ENCODE peak calls at places on chromosomes 11 and 22, in seven cellular contexts. T is endothelial cell of umbilical vein, Z is prostate gland, K is thyroid gland, U is breast epithelium, A is tibial nerve, F is transverse colon. N is an unnamed sample. For H3K36me3, the result is how much of the 10 kb centered on the place peaks cover.

GRCh38 chr22:30823015-30823370 is 128.3 kb downstream of the OSBP2 start:
- DNase-seq in T (no peak), Z (no peak), K (no peak), U (no peak), A (no peak), F (no peak), N (no peak)

GRCh38 chr11:112656772-112657428 is 304.3 kb upstream of the NCAM1 start:
- DNase-seq in T (no peak), Z (no peak), K (no peak), U (no peak), A (no peak), F (no peak), N (no peak)

GRCh38 chr11:126631399-126631798 is 275.9 kb downstream of the ST3GAL4 start:
- DNase-seq in T (no peak), Z (no peak), K (no peak), U (no peak), A (no peak), F (no peak), N (no peak)

GRCh38 chr22:44658371-44658953 is 43.5 kb upstream of the PRR5 start:
- DNase-seq in T (peak), Z (no peak), K (peak), U (no peak), A (no peak), F (peak), N (peak)

GRCh38 chr11:12704049-12704448 is 29.8 kb downstream of the TEAD1 start:
- DNase-seq in T (peak), Z (no peak), K (no peak), U (no peak), A (no peak), F (no peak), N (no peak)

GRCh38 chr11:69919659-69920499 is 100.7 kb upstream of the FGF3 start:
- DNase-seq in T (no peak), Z (no peak), K (no peak), U (peak), A (peak), F (no peak), N (no peak)

GRCh38 chr11:13168281-13168680 is 109.3 kb upstream of the BMAL1 start:
- DNase-seq in T (no peak), Z (peak), K (peak), U (no peak), A (no peak), F (no peak), N (peak)

GRCh38 chr11:119774180-119774763 is 45.3 kb upstream of the NECTIN1 start:
- DNase-seq in T (peak), Z (no peak), K (no peak), U (no peak), A (no peak), F (no peak), N (peak)

GRCh38 chr11:128421577-128421976 is 165.8 kb downstream of the ETS1 start:
- DNase-seq in T (no peak), Z (no peak), K (no peak), U (no peak), A (no peak), F (no peak), N (no peak)

GRCh38 chr11:108237058-108237481 is 14.2 kb downstream of the ATM start:
- DNase-seq in T (no peak), Z (no peak), K (no peak), U (no peak), A (no peak), F (no peak), N (no peak)

GRCh38 chr11:113484223-113484622 is 9.0 kb upstream of the DRD2 start:
- DNase-seq in T (no peak), Z (no peak), K (no peak), U (no peak), A (no peak), F (no peak), N (no peak)

GRCh38 chr11:36311926-36312592 is 16.0 kb downstream of the PRR5L start:
- DNase-seq in T (no peak), Z (no peak), K (no peak), U (no peak), A (no peak), F (no peak), N (no peak)

GRCh38 chr11:12182650-12183511 is 72.5 kb downstream of the MICAL2 start:
- DNase-seq in T (peak), Z (no peak), K (peak), U (no peak), A (no peak), F (no peak), N (no peak)

GRCh38 chr11:12289667-12290476 is 87.5 kb upstream of the PARVA start:
- DNase-seq in T (no peak), Z (peak), K (no peak), U (no peak), A (no peak), F (no peak), N (no peak)

GRCh38 chr22:42895087-42895486 is 38.0 kb upstream of the ARFGAP3 start:
- DNase-seq in T (no peak), Z (no peak), K (peak), U (no peak), A (no peak), F (no peak), N (peak)

GRCh38 chr22:19522190-19522880 is 1.9 kb downstream of the CLDN5 start:
- DNase-seq in T (peak), Z (no peak), K (peak), U (no peak), A (no peak), F (no peak), N (no peak)

GRCh38 chr11:134350381-134350780 is 18.6 kb downstream of the GLB1L2 start:
- DNase-seq in T (no peak), Z (no peak), K (no peak), U (no peak), A (no peak), F (no peak), N (no peak)

GRCh38 chr22:17655289-17655688 is 16.7 kb downstream of the BCL2L13 start:
- DNase-seq in T (no peak), Z (no peak), K (no peak), U (no peak), A (no peak), F (peak), N (no peak)

GRCh38 chr11:133830931-133831907 is 14.1 kb downstream of the SPATA19 start:
- DNase-seq in T (no peak), Z (no peak), K (no peak), U (no peak), A (no peak), F (no peak), N (no peak)

GRCh38 chr11:134503104-134503503 is 91.1 kb upstream of the B3GAT1 start:
- DNase-seq in T (no peak), Z (no peak), K (no peak), U (peak), A (no peak), F (no peak), N (no peak)

GRCh38 chr11:2444301-2445106 is at the start of the genes KCNQ1 and TRPM5:
- DNase-seq in T (no peak), Z (peak), K (peak), U (no peak), A (no peak), F (peak), N (peak)

GRCh38 chr11:104222464-104222863 is 58.5 kb upstream of the PDGFD start:
- DNase-seq in T (no peak), Z (no peak), K (no peak), U (no peak), A (no peak), F (no peak), N (peak)

GRCh38 chr11:44191322-44192014 is 96.0 kb downstream of the EXT2 start:
- DNase-seq in T (no peak), Z (no peak), K (no peak), U (no peak), A (no peak), F (no peak), N (no peak)

GRCh38 chr11:2316963-2317244 is 15.1 kb downstream of the TSPAN32 start:
- DNase-seq in T (no peak), Z (no peak), K (no peak), U (no peak), A (no peak), F (no peak), N (no peak)

GRCh38 chr11:34904421-34904950 is 11.7 kb downstream of the APIP start:
- DNase-seq in T (no peak), Z (no peak), K (no peak), U (no peak), A (no peak), F (no peak), N (no peak)

GRCh38 chr22:44549701-44550100 is 51.7 kb upstream of the RTL6 start:
- DNase-seq in T (no peak), Z (no peak), K (no peak), U (no peak), A (no peak), F (no peak), N (no peak)

GRCh38 chr11:117832511-117832910 is 8.0 kb upstream of the FXYD2 start:
- DNase-seq in T (no peak), Z (no peak), K (no peak), U (no peak), A (no peak), F (peak), N (no peak)

GRCh38 chr11:1883342-1884122 is 8.2 kb downstream of the PRR33 start:
- DNase-seq in T (no peak), Z (no peak), K (no peak), U (peak), A (no peak), F (no peak), N (no peak)

GRCh38 chr11:117703209-117703608 is 93.8 kb downstream of the DSCAML1 start:
- DNase-seq in T (no peak), Z (no peak), K (no peak), U (no peak), A (no peak), F (no peak), N (no peak)

GRCh38 chr22:21866821-21867527 is 471 bp downstream of the MAPK1 start:
- DNase-seq in T (no peak), Z (no peak), K (peak), U (no peak), A (no peak), F (peak), N (peak)

GRCh38 chr11:115848080-115848479 is 343.9 kb upstream of the CADM1 start:
- DNase-seq in T (no peak), Z (no peak), K (no peak), U (no peak), A (no peak), F (no peak), N (no peak)

GRCh38 chr11:1534171-1534570 is 37.9 kb downstream of the DUSP8 start:
- DNase-seq in T (no peak), Z (no peak), K (no peak), U (no peak), A (no peak), F (no peak), N (no peak)

GRCh38 chr22:44181912-44182590 is 1.3 kb downstream of the PARVG start:
- DNase-seq in T (no peak), Z (no peak), K (no peak), U (no peak), A (no peak), F (no peak), N (no peak)

GRCh38 chr11:60161107-60161506 is 21.8 kb downstream of the MS4A6A start:
- DNase-seq in T (peak), Z (no peak), K (no peak), U (no peak), A (no peak), F (no peak), N (no peak)

GRCh38 chr11:87039371-87039770 is 1.6 kb downstream of the TMEM135 start:
- DNase-seq in T (peak), Z (no peak), K (no peak), U (no peak), A (peak), F (no peak), N (no peak)

GRCh38 chr11:122439911-122440782 is 215.4 kb upstream of the UBASH3B start:
- DNase-seq in T (peak), Z (no peak), K (peak), U (no peak), A (no peak), F (no peak), N (peak)

DNA sequence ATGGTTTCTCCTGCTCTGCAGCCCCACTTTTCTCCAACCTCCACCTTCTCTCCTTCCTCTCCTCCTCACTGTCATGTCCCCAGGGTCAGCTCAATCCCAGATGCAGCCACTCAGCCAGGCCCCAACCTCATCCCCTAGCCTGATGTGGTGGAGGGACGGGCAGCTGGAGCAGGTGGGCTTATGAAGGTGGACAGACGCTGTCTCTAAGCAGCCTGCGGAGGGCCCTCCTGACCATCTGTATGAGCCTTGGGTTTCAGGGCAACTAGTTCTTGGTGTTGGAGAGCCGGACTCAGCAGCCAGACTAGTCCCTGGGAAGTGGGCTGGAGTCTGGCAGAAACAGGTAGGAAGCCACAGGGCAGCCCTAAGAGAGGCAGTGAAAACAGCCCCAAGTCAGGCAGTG is 18.1 kb downstream of the CRYBB2 start:
- DNase-seq in T (no peak), Z (no peak), K (no peak), U (no peak), A (no peak), F (no peak), N (no peak)
- TF ChIP-seq CTCF in T (no peak), Z (no peak), K (no peak), U (no peak), A (no peak), F (no peak), N (no peak)

GRCh38 chr11:57511741-57512430 is 3.6 kb downstream of the SLC43A1 start:
- DNase-seq in T (no peak), Z (no peak), K (no peak), U (no peak), A (no peak), F (no peak), N (no peak)

GRCh38 chr11:57512646-57513445 is 2.7 kb downstream of the SLC43A1 start:
- DNase-seq in T (no peak), Z (no peak), K (no peak), U (no peak), A (no peak), F (no peak), N (no peak)

GRCh38 chr11:57514538-57515331 is 767 bp downstream of the SLC43A1 start:
- DNase-seq in T (peak), Z (peak), K (peak), U (no peak), A (peak), F (peak), N (peak)

GRCh38 chr11:57513911-57514537 is 1.5 kb downstream of the SLC43A1 start:
- DNase-seq in T (no peak), Z (peak), K (peak), U (no peak), A (no peak), F (peak), N (peak)

DNA sequence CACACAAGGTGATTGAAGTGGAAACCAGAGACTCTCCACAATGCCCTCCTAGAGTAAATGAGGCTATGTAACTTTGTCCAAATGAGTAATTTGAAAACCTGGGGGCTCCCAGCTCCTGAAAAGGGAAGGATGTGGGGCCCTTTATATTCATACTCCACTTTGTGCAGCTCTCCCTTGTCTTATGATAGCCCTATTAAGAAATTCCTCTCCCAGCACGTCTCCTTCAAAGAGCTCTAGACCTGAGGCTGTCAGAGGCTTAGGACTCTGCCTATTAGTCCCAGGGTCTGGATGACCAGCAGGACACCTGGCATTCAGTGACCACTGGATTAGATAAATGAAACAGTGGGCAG is 2.1 kb downstream of the SLC43A1 start:
- DNase-seq in T (no peak), Z (no peak), K (no peak), U (no peak), A (no peak), F (no peak), N (no peak)
- TF ChIP-seq POLR2A in T (no peak), Z (no peak), K (no peak), U (no peak), A (no peak), F (no peak), N (no peak)

DNA sequence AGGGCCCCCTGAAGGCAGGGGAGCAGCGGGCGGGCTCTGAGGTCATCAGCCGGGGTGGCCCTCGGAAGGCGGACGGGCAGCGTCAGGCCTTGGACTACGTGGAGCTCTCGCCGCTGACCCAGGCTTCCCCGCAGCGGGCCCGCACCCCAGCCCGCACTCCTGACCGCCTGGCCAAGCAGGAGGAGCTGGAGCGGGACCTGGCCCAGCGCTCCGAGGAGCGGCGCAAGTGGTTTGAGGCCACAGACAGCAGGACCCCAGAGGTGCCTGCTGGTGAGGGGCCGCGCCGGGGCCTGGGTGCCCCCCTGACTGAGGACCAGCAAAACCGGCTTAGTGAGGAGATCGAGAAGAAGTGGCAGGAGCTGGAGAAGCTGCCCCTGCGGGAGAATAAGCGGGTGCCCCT is 50.1 kb upstream of the GCAT start:
- DNase-seq in T (no peak), Z (no peak), K (no peak), U (no peak), A (no peak), F (no peak), N (no peak)
- H3K36me3 ChIP-seq in T (half or more), Z (under half), K (under half), U (under half), A (half or more), F (half or more), N (under half)

GRCh38 chr22:37225481-37225880 is 13.2 kb upstream of the SSTR3 start:
- DNase-seq in T (no peak), Z (no peak), K (no peak), U (no peak), A (no peak), F (peak), N (no peak)
- TF ChIP-seq CTCF in T (peak), Z (no peak), K (no peak), U (no peak), A (no peak), F (no peak), N (no peak)

GRCh38 chr11:73663604-73664495 is 17.5 kb downstream of the PLEKHB1 start:
- DNase-seq in T (no peak), Z (no peak), K (no peak), U (no peak), A (no peak), F (no peak), N (no peak)

GRCh38 chr11:73661035-73661628 is 14.8 kb downstream of the PLEKHB1 start:
- DNase-seq in T (peak), Z (peak), K (peak), U (peak), A (peak), F (peak), N (peak)

GRCh38 chr11:73662445-73663157 is 16.2 kb downstream of the PLEKHB1 start:
- DNase-seq in T (no peak), Z (no peak), K (no peak), U (no peak), A (no peak), F (no peak), N (no peak)

GRCh38 chr11:73659961-73660360 is 13.6 kb downstream of the PLEKHB1 start:
- DNase-seq in T (no peak), Z (no peak), K (no peak), U (no peak), A (no peak), F (peak), N (no peak)

GRCh38 chr11:73660497-73661034 is 14.2 kb downstream of the PLEKHB1 start:
- DNase-seq in T (no peak), Z (no peak), K (no peak), U (no peak), A (no peak), F (no peak), N (no peak)
- TF ChIP-seq POLR2A in T (no peak), Z (no peak), K (no peak), U (no peak), A (no peak), F (no peak), N (no peak)